ENCODE peak calls at places on chromosomes 4 and X, in ten cellular contexts. V is heart left ventricle, Y is ascending aorta, R is stomach, D is esophagus squamous epithelium, Z is left ventricle myocardium inferior, X is ovary, H is heart right ventricle, P is neuronal stem cell, N is IMR-90. Q is an unnamed sample. For H3K36me3, the result is how much of the 10 kb centered on the place peaks cover.

GRCh38 chr4:140472156-140472555 is 25.9 kb downstream of the MGAT4D start:
- DNase-seq in H (no peak), X (no peak), P (no peak), D (no peak), R (no peak), V (no peak), N (no peak), Z (no peak), Y (no peak), Q (no peak)

GRCh38 chr4:153205028-153205648 is 895 bp downstream of the TRIM2 start:
- DNase-seq in D (no peak), X (no peak), Z (no peak), N (no peak), V (no peak), R (peak), P (no peak), Y (no peak), H (no peak), Q (no peak)

GRCh38 chr4:9709724-9710123 is 71.7 kb upstream of the DRD5 start:
- DNase-seq in Y (no peak), Z (no peak), R (no peak), D (no peak), H (no peak), V (no peak), N (no peak), X (no peak), P (no peak), Q (no peak)

GRCh38 chrX:78168065-78168464 is 28.6 kb upstream of the TAF9B start:
- DNase-seq in Y (no peak), Z (no peak), V (no peak), R (no peak), X (no peak), H (no peak), D (no peak), N (no peak), P (no peak), Q (no peak)

GRCh38 chrX:48498374-48498809 is 10.4 kb upstream of the PORCN start:
- DNase-seq in N (peak), V (no peak), D (no peak), Y (no peak), H (no peak), X (no peak), P (no peak), R (no peak), Z (no peak), Q (no peak)

GRCh38 chr4:71156616-71157015 is 163.2 kb downstream of the DCK start:
- DNase-seq in N (no peak), X (no peak), Y (no peak), D (no peak), V (no peak), P (no peak), Z (no peak), H (no peak), R (no peak), Q (no peak)

GRCh38 chr4:134518574-134519217 is 317.1 kb upstream of the PABPC4L start:
- DNase-seq in Y (no peak), X (no peak), R (no peak), Z (no peak), P (no peak), N (no peak), D (no peak), V (no peak), H (no peak), Q (no peak)

GRCh38 chrX:127577884-127578283 is 474.3 kb downstream of the ACTRT1 start:
- DNase-seq in R (no peak), Y (no peak), V (no peak), X (no peak), H (no peak), N (no peak), Z (no peak), P (no peak), D (no peak), Q (no peak)

GRCh38 chr4:27189683-27190082 is 329.0 kb downstream of the STIM2 start:
- DNase-seq in D (no peak), Z (no peak), V (no peak), R (no peak), H (no peak), N (no peak), X (no peak), Y (no peak), P (no peak), Q (no peak)

GRCh38 chrX:16970977-16971376 is 24.5 kb downstream of the REPS2 start:
- DNase-seq in V (no peak), Z (no peak), D (no peak), R (no peak), H (no peak), N (peak), X (no peak), Y (no peak), P (no peak), Q (no peak)

GRCh38 chr4:163748474-163748873 is 254.0 kb downstream of the TMA16 start:
- DNase-seq in X (no peak), R (no peak), D (no peak), Y (no peak), N (peak), H (no peak), P (no peak), V (no peak), Z (no peak), Q (no peak)

GRCh38 chr4:24984602-24985532 is 45.9 kb downstream of the LGI2 start:
- DNase-seq in X (no peak), H (no peak), V (no peak), Y (no peak), D (no peak), P (no peak), Z (no peak), R (no peak), N (no peak), Q (no peak)

GRCh38 chr4:7660640-7661039 is 225.9 kb upstream of the PSAPL1 start:
- DNase-seq in H (no peak), N (no peak), R (no peak), V (no peak), P (no peak), D (no peak), Z (no peak), Y (no peak), X (no peak), Q (no peak)

GRCh38 chrX:113966791-113967190 is 617.1 kb upstream of the HTR2C start:
- DNase-seq in Z (no peak), D (no peak), V (no peak), H (no peak), Y (no peak), P (no peak), R (no peak), N (no peak), X (no peak), Q (no peak)

GRCh38 chrX:84187501-84188319 is at the start of gene RPS6KA6:
- DNase-seq in H (peak), Y (peak), R (no peak), X (peak), V (peak), N (peak), Z (peak), D (no peak), P (peak), Q (no peak)

GRCh38 chrX:23901805-23902204 is 5.9 kb downstream of the APOO start:
- DNase-seq in X (peak), P (peak), D (peak), Z (no peak), H (no peak), V (peak), Y (peak), N (peak), R (peak), Q (no peak)

GRCh38 chr4:105164548-105164947 is 17.9 kb downstream of the TET2 start:
- DNase-seq in X (no peak), H (no peak), V (no peak), Y (no peak), R (no peak), D (no peak), N (no peak), Z (no peak), P (no peak), Q (no peak)

GRCh38 chr4:105166066-105166465 is 19.4 kb downstream of the TET2 start:
- DNase-seq in Z (no peak), P (no peak), H (no peak), N (no peak), R (no peak), X (no peak), Y (no peak), D (no peak), V (no peak), Q (no peak)

GRCh38 chr4:105158837-105159236 is 12.2 kb downstream of the TET2 start:
- DNase-seq in H (no peak), D (no peak), N (peak), X (peak), P (no peak), Z (no peak), R (no peak), Y (no peak), V (no peak), Q (no peak)

GRCh38 chr4:105162123-105162796 is 15.6 kb downstream of the TET2 start:
- DNase-seq in H (no peak), R (no peak), D (no peak), V (no peak), N (no peak), Z (no peak), Y (no peak), P (no peak), X (no peak), Q (no peak)
- H3K4me3 ChIP-seq in H (no peak), R (no peak), D (no peak), V (no peak), N (no peak), Z (no peak), Y (no peak), P (no peak), X (no peak), Q (no peak)

DNA sequence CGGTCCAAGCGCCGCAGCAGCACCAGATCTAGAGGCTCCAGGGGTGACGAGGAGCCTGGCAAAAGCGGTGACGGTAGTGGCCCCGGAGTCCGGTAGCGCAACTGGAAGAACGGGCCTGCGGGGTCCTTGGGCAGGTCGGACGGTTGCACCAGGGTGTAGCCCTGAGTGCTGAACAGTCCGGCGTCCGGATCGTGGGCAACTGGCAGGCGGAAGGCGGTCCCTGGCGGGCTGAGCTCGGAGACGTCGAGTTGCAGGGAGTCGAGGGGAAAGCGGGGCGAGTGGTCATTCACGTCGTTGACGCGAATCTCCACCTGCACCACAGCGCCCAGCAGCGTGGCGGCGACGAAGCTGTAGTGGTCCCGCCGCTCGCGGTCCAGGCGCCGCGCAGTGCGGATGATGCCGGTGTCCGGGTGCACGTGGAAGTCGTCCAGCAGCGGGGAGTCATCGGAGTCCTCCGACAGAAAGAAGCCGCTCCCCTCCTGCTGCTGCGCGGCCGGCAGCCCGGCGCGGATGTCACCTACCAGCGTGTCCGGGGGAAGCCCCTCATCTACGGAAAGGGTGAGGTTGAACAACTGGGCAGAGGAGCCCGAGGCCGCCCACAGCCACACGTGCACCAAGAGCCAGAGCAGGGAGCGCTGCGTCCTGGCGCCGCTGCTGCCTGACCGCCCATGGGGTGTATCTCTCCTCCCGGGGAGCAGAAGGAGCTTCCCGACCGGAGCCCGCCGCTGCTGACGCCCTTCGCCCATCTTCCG is 834 bp downstream of the DCHS2 start:
- DNase-seq in X (peak), H (peak), N (no peak), Y (no peak), D (no peak), R (no peak), V (no peak), Z (no peak), P (no peak), Q (no peak)
- H3K27ac ChIP-seq in X (no peak), H (no peak), N (no peak), Y (no peak), D (no peak), R (peak), V (no peak), Z (no peak), P (no peak), Q (no peak)

GRCh38 chr4:1223841-1224809 is 24.8 kb downstream of the CTBP1 start:
- DNase-seq in D (no peak), R (no peak), P (no peak), V (no peak), Y (no peak), N (no peak), H (no peak), Z (no peak), X (no peak), Q (no peak)

GRCh38 chr4:1222938-1223690 is 25.8 kb downstream of the CTBP1 start:
- DNase-seq in D (no peak), Y (no peak), N (no peak), H (no peak), Z (no peak), X (no peak), P (no peak), R (no peak), V (no peak), Q (no peak)

GRCh38 chr4:1220566-1220965 is 28.4 kb downstream of the CTBP1 start:
- DNase-seq in V (no peak), X (no peak), D (no peak), P (no peak), R (no peak), Z (no peak), Y (no peak), H (no peak), N (no peak), Q (no peak)

GRCh38 chr4:1221155-1221870 is 27.6 kb downstream of the CTBP1 start:
- DNase-seq in H (no peak), Y (no peak), N (no peak), V (no peak), D (no peak), R (no peak), Z (no peak), X (no peak), P (no peak), Q (no peak)

DNA sequence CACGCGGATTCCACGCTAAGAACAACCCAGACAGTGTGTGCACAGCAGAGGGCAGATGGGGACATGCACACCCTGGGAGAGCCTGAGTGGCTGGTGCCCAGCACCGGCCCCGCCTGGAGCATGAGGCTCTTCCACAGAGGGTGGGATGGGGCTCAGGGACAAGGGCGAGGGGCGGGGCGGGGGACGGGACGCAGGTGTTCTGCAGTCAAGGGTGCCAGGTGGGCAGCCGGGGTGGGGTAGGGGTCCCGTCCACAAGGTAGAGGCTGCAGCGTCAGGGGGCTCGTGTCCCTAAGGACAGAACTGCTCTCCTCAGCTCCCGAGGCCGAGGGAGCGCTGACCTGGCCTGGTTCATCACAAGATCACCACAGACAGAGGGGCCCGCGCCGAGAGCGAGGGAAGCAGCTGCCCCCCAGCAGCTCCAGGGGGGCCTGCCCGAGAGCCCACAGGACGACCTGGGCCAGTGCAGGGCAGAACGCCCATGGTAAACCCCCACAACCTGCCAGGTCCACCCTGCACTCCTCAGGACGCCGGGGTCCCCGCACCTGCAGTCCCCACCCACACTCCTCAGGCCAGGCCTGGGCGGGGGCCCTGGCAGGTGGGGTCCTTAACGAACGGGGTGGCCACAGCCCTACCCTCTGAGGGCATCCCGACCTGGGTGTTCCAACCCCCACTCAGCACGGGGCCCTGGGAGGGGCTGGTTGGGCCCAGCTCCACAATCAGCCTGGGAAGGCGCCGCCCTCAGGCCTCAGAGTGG is 26.7 kb downstream of the CTBP1 start:
- DNase-seq in X (no peak), D (no peak), H (no peak), V (no peak), Z (no peak), N (no peak), R (no peak), P (no peak), Y (no peak), Q (no peak)
- H3K36me3 ChIP-seq in X (under half), D (under half), H (under half), V (under half), Z (half or more), N (half or more), R (half or more), P (half or more), Y (half or more), Q (half or more)

DNA sequence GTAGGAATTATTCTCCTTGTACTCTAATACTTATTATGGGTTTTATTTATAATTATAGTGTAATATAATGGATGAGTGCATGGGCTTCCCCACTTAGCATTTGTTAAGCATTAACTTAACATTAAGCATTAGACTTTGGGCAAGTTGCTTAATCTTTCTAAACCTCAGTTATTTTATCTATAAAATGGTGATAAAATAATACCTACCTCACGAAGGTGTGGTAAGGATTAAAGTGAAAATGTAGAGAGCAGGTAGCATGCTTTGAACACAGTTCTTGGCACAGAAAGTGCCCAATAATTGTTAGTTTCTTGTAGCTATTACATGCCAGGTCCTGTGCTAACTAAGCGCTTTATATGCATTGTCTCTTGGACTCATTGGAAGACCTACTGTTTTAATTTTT is 2.6 kb downstream of the MSMO1 start:
- DNase-seq in H (no peak), R (no peak), N (no peak), Z (no peak), P (no peak), V (no peak), Y (no peak), X (no peak), D (no peak), Q (no peak)
- H3K4me3 ChIP-seq in H (no peak), R (no peak), N (no peak), Z (no peak), P (peak), V (no peak), Y (no peak), X (no peak), D (peak), Q (no peak)

GRCh38 chrX:13699183-13699826 is 10.4 kb downstream of the RAB9A start:
- DNase-seq in R (peak), Y (no peak), D (no peak), V (no peak), H (no peak), Z (no peak), N (peak), P (no peak), X (no peak), Q (no peak)

GRCh38 chrX:13698432-13698831 is 9.5 kb downstream of the RAB9A start:
- DNase-seq in Y (no peak), Z (no peak), N (no peak), R (no peak), D (no peak), H (no peak), P (no peak), V (no peak), X (no peak), Q (no peak)

GRCh38 chrX:13697976-13698375 is 9.0 kb downstream of the RAB9A start:
- DNase-seq in D (no peak), X (no peak), Z (no peak), R (no peak), H (no peak), N (no peak), V (no peak), Y (no peak), P (no peak), Q (no peak)

GRCh38 chrX:13702390-13702789 is 13.5 kb downstream of the RAB9A start:
- DNase-seq in P (no peak), D (no peak), V (no peak), N (no peak), X (no peak), Z (no peak), Y (no peak), H (no peak), R (no peak), Q (no peak)

DNA sequence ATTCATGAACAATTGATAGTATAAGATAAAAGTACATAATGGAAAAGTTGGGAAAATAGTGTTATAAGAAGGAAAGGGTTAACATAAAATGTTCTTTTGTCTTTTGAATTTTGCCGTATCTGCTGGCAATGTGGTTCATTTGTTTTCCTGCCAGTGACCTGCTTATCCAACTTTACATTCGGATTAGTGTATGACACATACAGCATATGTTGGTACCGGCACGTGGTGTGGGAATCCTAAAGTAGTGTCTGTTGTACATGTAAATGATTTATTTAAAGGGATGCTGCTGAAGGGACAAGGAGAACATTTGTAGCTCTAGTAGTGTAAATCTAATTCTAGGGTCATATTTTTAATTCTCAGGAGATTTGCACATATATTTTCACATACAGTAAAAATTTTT is 11.5 kb downstream of the RAB9A start:
- DNase-seq in H (no peak), Z (no peak), Y (no peak), R (no peak), D (no peak), V (no peak), P (no peak), N (peak), X (no peak), Q (no peak)
- H3K27ac ChIP-seq in H (no peak), Z (no peak), Y (peak), R (no peak), D (no peak), V (no peak), P (no peak), N (no peak), X (no peak), Q (no peak)